ENCODE peak calls at places on chromosomes 6 and 20, in seven cellular contexts. I is A549, L is gastrocnemius medialis, O is psoas muscle, Y is foreskin fibroblast, A is epithelial cell of esophagus, P is left ventricle myocardium inferior. C is an unnamed sample.

GRCh38 chr6:107179004-107179403 is 63.7 kb upstream of the BEND3 start:
- DNase-seq in L (no peak), O (no peak), P (no peak), I (peak; percentile 24), A (peak; percentile 39), Y (peak; percentile 45), C (no peak)

GRCh38 chr6:47479156-47479541 is 1.6 kb downstream of the CD2AP start:
- DNase-seq in I (no peak), P (no peak), O (no peak), L (no peak), Y (peak; percentile 9), A (no peak), C (no peak)

GRCh38 chr6:4615891-4616290 is 160.3 kb upstream of the CDYL start:
- DNase-seq in Y (peak; percentile 31), A (no peak), I (no peak), P (peak; percentile 52), L (peak; percentile 54), O (peak; percentile 82), C (no peak)

GRCh38 chr20:48096957-48097890 is 311.9 kb upstream of the SULF2 start:
- DNase-seq in O (no peak), I (no peak), P (no peak), Y (no peak), A (no peak), L (no peak), C (no peak)

GRCh38 chr20:16284385-16285100 is 288.7 kb downstream of the KIF16B start:
- DNase-seq in L (no peak), O (no peak), A (no peak), Y (no peak), P (no peak), I (no peak), C (no peak)

GRCh38 chr6:107819976-107820551 is 4.0 kb downstream of the SCML4 start:
- DNase-seq in I (no peak), P (no peak), Y (peak; percentile 66), O (no peak), L (no peak), A (peak; percentile 88), C (no peak)

GRCh38 chr6:2852921-2853322 is 11.3 kb upstream of the SERPINB1 start:
- DNase-seq in I (no peak), O (no peak), P (no peak), A (no peak), Y (no peak), L (no peak), C (no peak)

GRCh38 chr6:149094934-149095341 is 222.6 kb upstream of the TAB2 start:
- DNase-seq in O (no peak), Y (peak; percentile 27), A (no peak), L (no peak), I (no peak), P (no peak), C (no peak)

GRCh38 chr20:48282591-48283228 is 497.4 kb upstream of the SULF2 start:
- DNase-seq in L (no peak), P (no peak), I (peak; percentile 22), Y (no peak), O (no peak), A (no peak), C (no peak)

GRCh38 chr6:19433101-19433500 is 404.1 kb upstream of the ID4 start:
- DNase-seq in L (no peak), I (no peak), P (no peak), A (peak; percentile 35), Y (no peak), O (no peak), C (no peak)

GRCh38 chr6:26520840-26521484 is 17.2 kb upstream of the HMGN4 start:
- DNase-seq in I (peak; percentile 81), L (peak; percentile 84), Y (peak; percentile 93), A (peak; percentile 86), P (peak; percentile 88), O (peak; percentile 95), C (peak; percentile 94)

GRCh38 chr6:114291428-114291827 is 51.4 kb downstream of the HS3ST5 start:
- DNase-seq in A (no peak), I (no peak), O (no peak), P (no peak), Y (no peak), L (no peak), C (no peak)

GRCh38 chr20:32621071-32621913 is 36.2 kb upstream of the NOL4L start:
- DNase-seq in I (no peak), A (no peak), L (no peak), O (no peak), P (no peak), Y (no peak), C (peak; percentile 75)

GRCh38 chr20:49712918-49713778 is 530 bp downstream of the B4GALT5 start:
- DNase-seq in A (no peak), O (peak; percentile 68), I (no peak), Y (peak; percentile 46), L (peak; percentile 32), P (peak; percentile 41), C (peak; percentile 59)

GRCh38 chr20:25987073-25987927 is 290.6 kb upstream of the ZNF337 start:
- DNase-seq in A (peak; percentile 18), P (peak; percentile 34), I (peak; percentile 69), L (no peak), O (peak; percentile 72), Y (peak; percentile 41), C (peak; percentile 50)

GRCh38 chr6:10824297-10824696 is 14.0 kb downstream of the MAK start:
- DNase-seq in Y (no peak), I (no peak), L (no peak), A (no peak), P (no peak), O (no peak), C (no peak)

GRCh38 chr6:128632131-128632530 is 111.7 kb upstream of the PTPRK start:
- DNase-seq in L (no peak), A (peak; percentile 91), I (no peak), O (no peak), Y (peak; percentile 28), P (no peak), C (no peak)

GRCh38 chr6:152585236-152585635 is 51.9 kb downstream of the SYNE1 start:
- DNase-seq in I (no peak), L (no peak), Y (no peak), A (no peak), O (no peak), P (no peak), C (no peak)

GRCh38 chr20:45406260-45407066 is 1.6 kb upstream of the DBNDD2 start:
- DNase-seq in A (peak; percentile 43), Y (peak; percentile 64), P (peak; percentile 87), O (peak; percentile 90), L (peak; percentile 62), I (peak; percentile 25), C (peak; percentile 64)

GRCh38 chr20:17494201-17494600 is 37.0 kb downstream of the BFSP1 start:
- DNase-seq in I (no peak), A (no peak), O (no peak), P (no peak), L (no peak), Y (no peak), C (no peak)

GRCh38 chr20:43492101-43492500 is 15.4 kb upstream of the L3MBTL1 start:
- DNase-seq in Y (peak; percentile 39), A (peak; percentile 96), O (no peak), I (no peak), P (no peak), L (no peak), C (peak; percentile 54)

GRCh38 chr20:20138301-20139064 is 86.2 kb downstream of the CFAP61 start:
- DNase-seq in O (peak; percentile 76), P (peak; percentile 37), Y (no peak), A (no peak), I (no peak), L (peak; percentile 80), C (no peak)

DNA sequence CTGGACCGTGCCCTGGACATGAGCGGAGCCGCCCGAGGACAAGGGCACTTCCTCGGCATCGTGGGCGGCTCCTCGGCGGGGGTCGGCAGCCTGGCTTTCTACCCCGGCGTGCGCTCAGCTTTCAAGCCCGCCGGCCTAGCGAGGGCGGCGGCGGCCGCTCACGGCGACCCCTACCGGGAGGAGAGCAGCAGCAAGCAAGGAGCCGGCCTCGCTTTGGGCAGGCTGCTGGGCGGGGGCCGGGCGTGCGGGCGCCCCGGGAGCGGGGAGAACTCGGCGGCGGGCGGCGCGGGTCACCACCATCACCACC is 6.7 kb downstream of the PRDM13 start:
- DNase-seq in Y (peak; percentile 66), L (no peak), I (peak; percentile 66), A (peak; percentile 38), P (no peak), O (peak; percentile 64), C (peak; percentile 81)
- TF ChIP-seq CTCF in Y (no peak), L (peak; percentile 12), I (peak; percentile 46), A (no peak), P (peak; percentile 54), O (peak; percentile 39), C (peak; percentile 77)

GRCh38 chr6:33143113-33143760 is 49.0 kb downstream of the COL11A2 start:
- DNase-seq in Y (no peak), P (no peak), I (no peak), A (no peak), L (no peak), O (no peak), C (no peak)
- TF ChIP-seq CTCF in Y (no peak), P (no peak), I (no peak), A (no peak), L (no peak), O (no peak), C (no peak)

DNA sequence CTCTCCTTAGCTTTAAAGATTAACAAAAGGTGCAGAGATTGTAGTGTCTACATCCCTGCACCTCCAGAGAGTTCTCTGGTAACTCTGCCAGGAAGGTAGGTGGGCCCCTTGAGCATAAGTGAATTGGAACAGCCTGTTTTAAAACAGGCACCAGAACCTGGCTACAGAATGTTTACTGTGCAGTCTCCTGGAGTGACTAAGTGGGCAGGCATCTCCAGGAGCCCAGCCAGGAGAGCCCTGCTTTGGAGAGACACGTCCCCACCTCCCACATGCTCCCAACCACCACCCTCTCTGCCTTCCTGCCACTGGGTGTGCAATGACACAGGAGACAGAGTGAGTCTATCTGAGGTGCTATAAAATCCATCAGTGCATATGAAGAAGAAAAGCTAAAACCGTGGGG is 110.3 kb upstream of the EYA4 start:
- DNase-seq in A (peak; percentile 92), Y (peak; percentile 32), I (peak; percentile 65), O (peak; percentile 89), P (peak; percentile 80), L (peak; percentile 91), C (no peak)
- TF ChIP-seq CTCF in A (peak; percentile 45), Y (no peak), I (no peak), O (peak; percentile 23), P (peak; percentile 44), L (no peak), C (no peak)

DNA sequence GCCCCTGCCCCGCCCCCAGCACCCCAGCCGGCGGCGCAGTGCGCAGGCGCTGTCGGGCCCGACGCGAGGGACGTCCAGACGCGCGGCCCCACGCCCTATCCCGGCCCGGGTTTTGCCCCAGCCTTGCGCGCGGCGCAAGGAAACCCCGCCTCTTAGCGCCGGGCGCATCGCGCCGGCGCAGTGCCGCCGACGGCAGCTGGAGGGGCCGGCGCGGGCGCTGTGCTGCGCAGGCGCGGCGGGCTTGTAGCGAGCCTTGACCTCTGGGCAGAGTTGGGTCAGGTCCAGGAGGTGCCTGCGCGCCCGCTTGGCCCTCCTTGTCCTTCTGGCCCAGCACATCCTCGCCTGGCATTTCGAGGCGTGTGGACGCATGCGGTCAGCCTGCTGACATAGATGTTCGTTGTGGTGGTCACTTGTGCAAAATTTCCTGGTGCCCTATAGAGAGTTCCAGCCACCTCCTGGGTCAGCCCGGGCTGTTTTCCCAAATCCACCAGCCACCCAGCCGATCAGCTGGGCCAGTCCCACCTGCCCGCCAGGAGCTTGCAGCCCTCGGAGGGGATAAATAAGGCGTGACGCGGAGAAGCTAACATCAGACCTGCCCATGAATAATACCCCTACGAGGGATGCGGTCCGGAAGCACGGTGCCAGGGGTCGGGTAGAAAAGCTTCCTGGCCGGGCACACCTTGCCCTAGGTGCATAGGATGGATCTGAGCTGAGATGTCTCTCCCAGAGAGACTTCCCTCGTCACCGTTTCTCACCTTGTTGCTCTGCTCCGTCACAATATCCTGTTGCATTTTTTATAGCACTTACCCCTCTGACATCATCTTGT is 423 bp upstream of the PRELID3B start:
- DNase-seq in P (peak; percentile 93), A (peak; percentile 92), Y (peak; percentile 98), O (peak; percentile 97), I (peak; percentile 93), L (peak; percentile 92), C (peak; percentile 99)
- TF ChIP-seq CTCF in P (peak; percentile 48), A (no peak), Y (no peak), O (no peak), I (no peak), L (no peak), C (no peak)

C was measured in GM13976.